ENCODE peak calls at places on chromosome 11, in four cellular contexts. A is HepG2, Y is GM12878, C is K562. U is an unnamed sample.

GRCh38 chr11:111879637-111879960 is 258 bp downstream of the CFAP68 start:
- DNase-seq in A (no peak), Y (no peak), C (no peak), U (no peak)

GRCh38 chr11:3700910-3701309 is 29.7 kb upstream of the CHRNA10 start:
- DNase-seq in A (no peak), Y (no peak), C (no peak), U (no peak)

GRCh38 chr11:119107538-119108150 is 500 bp downstream of the C2CD2L start:
- DNase-seq in A (no peak), Y (no peak), C (no peak), U (peak)

GRCh38 chr11:32391965-32392553 is 43.3 kb downstream of the WT1 start:
- DNase-seq in A (no peak), Y (no peak), C (no peak), U (no peak)

GRCh38 chr11:1733009-1733715 is 17.2 kb downstream of the IFITM10 start:
- DNase-seq in A (no peak), Y (no peak), C (no peak), U (no peak)

GRCh38 chr11:65615950-65616574 is 486 bp downstream of the PCNX3 start:
- DNase-seq in A (peak), Y (no peak), C (peak), U (peak)

GRCh38 chr11:66328307-66329144 is 7.7 kb downstream of the RIN1 start:
- DNase-seq in A (peak), Y (no peak), C (peak), U (peak)

GRCh38 chr11:117818036-117818858 is 6.3 kb downstream of the FXYD2 start:
- DNase-seq in A (no peak), Y (no peak), C (no peak), U (no peak)

GRCh38 chr11:7220636-7221035 is 31.1 kb upstream of the SYT9 start:
- DNase-seq in A (no peak), Y (no peak), C (no peak), U (no peak)

GRCh38 chr11:113698515-113698914 is 7.6 kb downstream of the TMPRSS5 start:
- DNase-seq in A (no peak), Y (no peak), C (no peak), U (no peak)

GRCh38 chr11:64976651-64977050 is 4.7 kb upstream of the MAJIN start:
- DNase-seq in A (no peak), Y (no peak), C (no peak), U (no peak)

GRCh38 chr11:70834277-70834940 is 418.0 kb downstream of the SHANK2 start:
- DNase-seq in A (no peak), Y (no peak), C (no peak), U (no peak)

GRCh38 chr11:34250732-34251639 is 106.8 kb downstream of the ABTB2 start:
- DNase-seq in A (no peak), Y (no peak), C (peak), U (no peak)

GRCh38 chr11:69732910-69733309 is 29.1 kb upstream of the FGF19 start:
- DNase-seq in A (no peak), Y (no peak), C (no peak), U (no peak)

GRCh38 chr11:57460017-57460755 is at the start of gene RTN4RL2:
- DNase-seq in A (peak), Y (no peak), C (peak), U (peak)

GRCh38 chr11:123316003-123316402 is 114.1 kb upstream of the GRAMD1B start:
- DNase-seq in A (no peak), Y (no peak), C (no peak), U (no peak)

DNA sequence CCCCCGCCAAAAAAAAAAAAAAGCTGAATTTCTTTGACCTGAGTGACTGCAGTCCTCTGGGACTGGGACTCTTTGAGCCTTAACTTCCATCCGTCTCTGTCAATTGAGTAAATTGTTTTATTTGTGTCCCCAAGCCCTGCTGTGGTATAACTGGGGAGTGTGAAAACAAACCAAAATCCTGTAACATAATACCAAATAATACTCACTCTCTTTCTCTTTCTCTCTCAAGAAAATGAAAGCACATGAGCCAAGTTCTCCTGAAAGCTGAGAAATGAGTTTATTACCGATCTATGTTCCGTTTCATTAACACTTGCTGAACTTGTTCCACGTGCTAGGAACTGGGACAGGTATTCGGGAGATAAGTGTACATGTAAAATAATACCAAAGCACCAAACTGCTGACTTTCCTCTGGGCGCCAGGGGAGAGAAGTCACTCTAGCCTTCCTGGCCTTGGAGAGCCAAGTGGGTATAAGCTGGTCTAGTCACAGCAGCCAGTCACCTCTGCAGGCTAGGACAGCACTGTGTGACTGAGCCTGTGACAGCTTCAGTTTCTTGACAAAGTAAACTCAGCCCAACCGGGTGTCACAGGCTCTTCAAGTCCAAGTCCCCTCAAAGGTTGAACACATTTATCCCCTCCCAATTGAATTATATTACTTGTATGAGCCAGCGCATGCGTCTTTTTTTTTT is 23.1 kb downstream of the CD6 start:
- DNase-seq in A (no peak), Y (no peak), C (no peak), U (no peak)
- TF ChIP-seq FOXK2 in A (no peak), Y (no peak), C (no peak), U (no peak)

GRCh38 chr11:95335989-95336388 is 105.0 kb upstream of the SESN3 start:
- DNase-seq in A (no peak), Y (no peak), C (peak), U (no peak)

GRCh38 chr11:95338430-95338991 is 107.5 kb upstream of the SESN3 start:
- DNase-seq in A (no peak), Y (no peak), C (peak), U (no peak)

GRCh38 chr11:95337972-95338429 is 107.0 kb upstream of the SESN3 start:
- DNase-seq in A (no peak), Y (no peak), C (no peak), U (no peak)

GRCh38 chr11:95339554-95339953 is 108.6 kb upstream of the SESN3 start:
- DNase-seq in A (no peak), Y (no peak), C (no peak), U (no peak)

GRCh38 chr11:95337175-95337957 is 106.4 kb upstream of the SESN3 start:
- DNase-seq in A (no peak), Y (peak), C (peak), U (no peak)
- TF ChIP-seq FOXK2 in A (no peak), Y (no peak), C (no peak), U (no peak)

DNA sequence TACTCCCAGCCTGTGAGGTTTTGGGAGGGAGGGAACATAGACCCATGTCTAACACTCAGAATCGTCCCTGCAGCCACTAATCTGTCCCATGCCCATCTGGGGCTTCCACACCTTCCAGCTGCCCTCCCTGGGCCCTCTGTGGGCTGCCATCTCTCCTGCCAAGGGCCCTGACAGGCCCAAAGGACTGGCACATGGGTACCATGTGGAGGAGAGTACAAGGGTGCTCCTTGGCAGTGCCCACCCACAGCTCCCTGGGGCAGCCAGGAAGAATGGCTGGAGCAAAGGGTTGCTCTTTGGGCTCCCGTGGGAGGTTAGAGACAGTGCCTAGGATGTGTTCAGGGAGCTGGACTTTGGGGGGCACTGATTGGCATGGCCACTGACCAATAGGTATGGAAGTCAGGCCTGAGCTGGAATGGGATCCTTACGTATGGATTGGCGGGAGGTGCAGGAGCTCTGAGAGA is 56.8 kb downstream of the CD82 start:
- DNase-seq in A (no peak), Y (no peak), C (no peak), U (no peak)
- TF ChIP-seq FOXK2 in A (no peak), Y (no peak), C (no peak), U (no peak)

GRCh38 chr11:68024508-68024907 is 6.0 kb upstream of the NDUFS8 start:
- DNase-seq in A (no peak), Y (no peak), C (no peak), U (no peak)

GRCh38 chr11:68027667-68028066 is 2.8 kb upstream of the NDUFS8 start:
- DNase-seq in A (no peak), Y (no peak), C (no peak), U (no peak)

GRCh38 chr11:68026391-68027105 is 3.9 kb upstream of the NDUFS8 start:
- DNase-seq in A (no peak), Y (no peak), C (no peak), U (no peak)

GRCh38 chr11:68022531-68022930 is 8.0 kb upstream of the NDUFS8 start:
- DNase-seq in A (no peak), Y (no peak), C (no peak), U (no peak)

DNA sequence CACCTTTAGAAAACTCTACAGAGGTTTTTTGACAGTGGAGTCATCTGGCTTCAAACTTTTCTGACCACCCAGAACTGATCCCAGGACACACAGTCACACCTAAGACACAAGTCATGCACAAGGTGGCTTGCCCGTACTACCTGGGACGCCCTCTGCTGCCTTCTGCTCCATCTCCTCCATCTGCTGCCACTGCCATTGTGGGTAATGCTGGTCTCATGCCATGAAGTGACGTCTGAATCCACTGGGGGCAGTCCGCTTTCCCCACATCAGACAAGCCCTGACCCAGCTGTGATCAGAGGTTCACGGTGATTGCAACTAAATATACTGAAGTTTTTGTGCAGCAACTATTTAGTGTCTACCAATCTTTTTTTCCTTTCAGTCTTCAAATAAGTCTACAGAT is 5.4 kb upstream of the NDUFS8 start:
- DNase-seq in A (no peak), Y (no peak), C (no peak), U (no peak)
- TF ChIP-seq FOXK2 in A (no peak), Y (no peak), C (no peak), U (no peak)

GRCh38 chr11:130125638-130126037 is 33.9 kb upstream of the ST14 start:
- DNase-seq in A (no peak), Y (no peak), C (no peak), U (no peak)
- TF ChIP-seq FOXK2 in A (no peak), Y (no peak), C (no peak), U (no peak)

GRCh38 chr11:35261197-35261596 is 122.2 kb downstream of the CD44 start:
- DNase-seq in A (no peak), Y (no peak), C (no peak), U (no peak)

GRCh38 chr11:35259529-35259928 is 120.6 kb downstream of the CD44 start:
- DNase-seq in A (no peak), Y (no peak), C (no peak), U (no peak)

GRCh38 chr11:35257287-35257686 is 118.3 kb downstream of the CD44 start:
- DNase-seq in A (no peak), Y (peak), C (no peak), U (no peak)

GRCh38 chr11:35262735-35263134 is 123.8 kb downstream of the CD44 start:
- DNase-seq in A (no peak), Y (no peak), C (no peak), U (no peak)

GRCh38 chr11:35260342-35260985 is 121.5 kb downstream of the CD44 start:
- DNase-seq in A (no peak), Y (no peak), C (no peak), U (no peak)
- TF ChIP-seq FOXK2 in A (no peak), Y (no peak), C (no peak), U (no peak)

DNA sequence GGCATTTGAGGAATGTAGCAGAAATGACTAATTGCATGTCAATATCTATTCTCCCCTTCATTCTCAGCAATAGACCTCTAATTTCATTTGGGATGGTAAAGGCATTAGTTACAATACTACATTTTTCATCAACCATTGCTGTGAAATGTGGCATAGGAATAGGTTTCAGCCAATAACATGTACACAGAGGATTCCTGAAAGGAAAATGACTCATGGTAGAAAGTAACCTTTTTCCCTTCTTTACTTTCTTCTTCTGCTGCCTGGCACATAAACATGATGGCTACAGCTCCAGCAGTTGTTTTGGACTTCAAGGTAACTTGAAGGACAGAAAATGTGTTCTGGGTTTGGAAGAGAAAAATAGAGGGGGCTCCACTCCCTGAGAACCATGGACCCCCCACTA is 231.8 kb upstream of the CTSC start:
- DNase-seq in A (no peak), Y (no peak), C (no peak), U (no peak)
- TF ChIP-seq FOXK2 in A (no peak), Y (no peak), C (no peak), U (no peak)

U was measured in HEK293T.